ENCODE peak calls at places on chromosomes 13 and 19, in nine cellular contexts. One of them, this sample, is unnamed.

GRCh38 chr19:8393871-8394250 is 3.7 kb downstream of the RAB11B start:
- DNase-seq in activated T-cell treated with anti-CD3 and anti-CD28 coated beads, Interleukin-2, amount 50 U/mL, for 72 hours: no peak
- DNase-seq in SK-MEL-5: peak
- DNase-seq in T-cell: no peak
- DNase-seq in iPS-NIHi11: no peak
- DNase-seq in thoracic aorta: no peak
- DNase-seq in caudate nucleus: peak
- DNase-seq in A549: no peak
- DNase-seq in naive B cell: no peak
- DNase-seq in this sample: no peak

GRCh38 chr13:32060319-32060924 is 28.8 kb downstream of the FRY start:
- DNase-seq in activated T-cell treated with anti-CD3 and anti-CD28 coated beads, Interleukin-2, amount 50 U/mL, for 72 hours: no peak
- DNase-seq in SK-MEL-5: no peak
- DNase-seq in T-cell: no peak
- DNase-seq in iPS-NIHi11: no peak
- DNase-seq in thoracic aorta: no peak
- DNase-seq in caudate nucleus: no peak
- DNase-seq in A549: no peak
- DNase-seq in naive B cell: no peak
- DNase-seq in this sample: no peak

GRCh38 chr19:50416034-50416814 is 2.5 kb upstream of the SPIB start:
- DNase-seq in activated T-cell treated with anti-CD3 and anti-CD28 coated beads, Interleukin-2, amount 50 U/mL, for 72 hours: no peak
- DNase-seq in SK-MEL-5: no peak
- DNase-seq in T-cell: no peak
- DNase-seq in iPS-NIHi11: no peak
- DNase-seq in thoracic aorta: no peak
- DNase-seq in caudate nucleus: no peak
- DNase-seq in A549: no peak
- DNase-seq in naive B cell: peak
- DNase-seq in this sample: no peak

GRCh38 chr19:7917292-7918061 is 2.7 kb upstream of the SNAPC2 start:
- DNase-seq in activated T-cell treated with anti-CD3 and anti-CD28 coated beads, Interleukin-2, amount 50 U/mL, for 72 hours: peak
- DNase-seq in SK-MEL-5: no peak
- DNase-seq in T-cell: peak
- DNase-seq in iPS-NIHi11: peak
- DNase-seq in thoracic aorta: no peak
- DNase-seq in caudate nucleus: no peak
- DNase-seq in A549: peak
- DNase-seq in naive B cell: peak
- DNase-seq in this sample: peak

GRCh38 chr13:49791753-49792549 is 531 bp downstream of the KPNA3 start:
- DNase-seq in activated T-cell treated with anti-CD3 and anti-CD28 coated beads, Interleukin-2, amount 50 U/mL, for 72 hours: peak
- DNase-seq in SK-MEL-5: peak
- DNase-seq in T-cell: peak
- DNase-seq in iPS-NIHi11: peak
- DNase-seq in thoracic aorta: no peak
- DNase-seq in caudate nucleus: peak
- DNase-seq in A549: peak
- DNase-seq in naive B cell: no peak
- DNase-seq in this sample: peak

GRCh38 chr19:28454083-28454482 is 758.9 kb downstream of the UQCRFS1 start:
- DNase-seq in activated T-cell treated with anti-CD3 and anti-CD28 coated beads, Interleukin-2, amount 50 U/mL, for 72 hours: no peak
- DNase-seq in SK-MEL-5: no peak
- DNase-seq in T-cell: no peak
- DNase-seq in iPS-NIHi11: no peak
- DNase-seq in thoracic aorta: no peak
- DNase-seq in caudate nucleus: no peak
- DNase-seq in A549: no peak
- DNase-seq in naive B cell: no peak
- DNase-seq in this sample: no peak

GRCh38 chr13:100433475-100433874 is 155.1 kb downstream of the GGACT start:
- DNase-seq in activated T-cell treated with anti-CD3 and anti-CD28 coated beads, Interleukin-2, amount 50 U/mL, for 72 hours: no peak
- DNase-seq in SK-MEL-5: no peak
- DNase-seq in T-cell: no peak
- DNase-seq in iPS-NIHi11: no peak
- DNase-seq in thoracic aorta: no peak
- DNase-seq in caudate nucleus: no peak
- DNase-seq in A549: no peak
- DNase-seq in naive B cell: no peak
- DNase-seq in this sample: no peak

GRCh38 chr19:46391296-46392251 is 21.8 kb downstream of the CCDC8 start:
- DNase-seq in activated T-cell treated with anti-CD3 and anti-CD28 coated beads, Interleukin-2, amount 50 U/mL, for 72 hours: no peak
- DNase-seq in SK-MEL-5: no peak
- DNase-seq in T-cell: no peak
- DNase-seq in iPS-NIHi11: no peak
- DNase-seq in thoracic aorta: no peak
- DNase-seq in caudate nucleus: no peak
- DNase-seq in A549: no peak
- DNase-seq in naive B cell: no peak
- DNase-seq in this sample: no peak

GRCh38 chr19:18364826-18365528 is 21.0 kb upstream of the GDF15 start:
- DNase-seq in activated T-cell treated with anti-CD3 and anti-CD28 coated beads, Interleukin-2, amount 50 U/mL, for 72 hours: no peak
- DNase-seq in SK-MEL-5: peak
- DNase-seq in T-cell: no peak
- DNase-seq in iPS-NIHi11: peak
- DNase-seq in thoracic aorta: peak
- DNase-seq in caudate nucleus: no peak
- DNase-seq in A549: peak
- DNase-seq in naive B cell: no peak
- DNase-seq in this sample: no peak

GRCh38 chr19:54949412-54949811 is 2.1 kb upstream of the NLRP7 start:
- DNase-seq in activated T-cell treated with anti-CD3 and anti-CD28 coated beads, Interleukin-2, amount 50 U/mL, for 72 hours: no peak
- DNase-seq in SK-MEL-5: no peak
- DNase-seq in T-cell: no peak
- DNase-seq in iPS-NIHi11: no peak
- DNase-seq in thoracic aorta: no peak
- DNase-seq in caudate nucleus: no peak
- DNase-seq in A549: no peak
- DNase-seq in naive B cell: peak
- DNase-seq in this sample: peak

GRCh38 chr19:43519436-43520088 is 7.4 kb downstream of the ETHE1 start:
- DNase-seq in activated T-cell treated with anti-CD3 and anti-CD28 coated beads, Interleukin-2, amount 50 U/mL, for 72 hours: peak
- DNase-seq in SK-MEL-5: peak
- DNase-seq in T-cell: peak
- DNase-seq in iPS-NIHi11: peak
- DNase-seq in thoracic aorta: no peak
- DNase-seq in caudate nucleus: peak
- DNase-seq in A549: peak
- DNase-seq in naive B cell: peak
- DNase-seq in this sample: peak

GRCh38 chr13:87675851-87676250 is 4.7 kb downstream of the SLITRK5 start:
- DNase-seq in activated T-cell treated with anti-CD3 and anti-CD28 coated beads, Interleukin-2, amount 50 U/mL, for 72 hours: no peak
- DNase-seq in SK-MEL-5: no peak
- DNase-seq in T-cell: no peak
- DNase-seq in iPS-NIHi11: no peak
- DNase-seq in thoracic aorta: no peak
- DNase-seq in caudate nucleus: no peak
- DNase-seq in A549: no peak
- DNase-seq in naive B cell: no peak
- DNase-seq in this sample: no peak

GRCh38 chr13:100633461-100633860 is 41.1 kb downstream of the TMTC4 start:
- DNase-seq in activated T-cell treated with anti-CD3 and anti-CD28 coated beads, Interleukin-2, amount 50 U/mL, for 72 hours: no peak
- DNase-seq in SK-MEL-5: no peak
- DNase-seq in T-cell: no peak
- DNase-seq in iPS-NIHi11: no peak
- DNase-seq in thoracic aorta: no peak
- DNase-seq in caudate nucleus: no peak
- DNase-seq in A549: peak
- DNase-seq in naive B cell: no peak
- DNase-seq in this sample: no peak

GRCh38 chr19:18023596-18024212 is 15.7 kb downstream of the ARRDC2 start:
- DNase-seq in activated T-cell treated with anti-CD3 and anti-CD28 coated beads, Interleukin-2, amount 50 U/mL, for 72 hours: no peak
- DNase-seq in SK-MEL-5: peak
- DNase-seq in T-cell: peak
- DNase-seq in iPS-NIHi11: peak
- DNase-seq in thoracic aorta: no peak
- DNase-seq in caudate nucleus: peak
- DNase-seq in A549: no peak
- DNase-seq in naive B cell: peak
- DNase-seq in this sample: peak

GRCh38 chr19:29810504-29810871 is 1.3 kb upstream of the CCNE1 start:
- DNase-seq in activated T-cell treated with anti-CD3 and anti-CD28 coated beads, Interleukin-2, amount 50 U/mL, for 72 hours: no peak
- DNase-seq in SK-MEL-5: peak
- DNase-seq in T-cell: no peak
- DNase-seq in iPS-NIHi11: no peak
- DNase-seq in thoracic aorta: no peak
- DNase-seq in caudate nucleus: no peak
- DNase-seq in A549: peak
- DNase-seq in naive B cell: no peak
- DNase-seq in this sample: no peak

GRCh38 chr19:48915757-48916156 is 15.6 kb downstream of the NUCB1 start:
- DNase-seq in activated T-cell treated with anti-CD3 and anti-CD28 coated beads, Interleukin-2, amount 50 U/mL, for 72 hours: no peak
- DNase-seq in SK-MEL-5: no peak
- DNase-seq in T-cell: no peak
- DNase-seq in iPS-NIHi11: no peak
- DNase-seq in thoracic aorta: no peak
- DNase-seq in caudate nucleus: no peak
- DNase-seq in A549: no peak
- DNase-seq in naive B cell: no peak
- DNase-seq in this sample: no peak

GRCh38 chr13:59776924-59777690 is 386.6 kb downstream of the DIAPH3 start:
- DNase-seq in activated T-cell treated with anti-CD3 and anti-CD28 coated beads, Interleukin-2, amount 50 U/mL, for 72 hours: no peak
- DNase-seq in SK-MEL-5: no peak
- DNase-seq in T-cell: no peak
- DNase-seq in iPS-NIHi11: no peak
- DNase-seq in thoracic aorta: no peak
- DNase-seq in caudate nucleus: no peak
- DNase-seq in A549: no peak
- DNase-seq in naive B cell: no peak
- DNase-seq in this sample: no peak

GRCh38 chr19:1032264-1032867 is 6.0 kb downstream of the CNN2 start:
- DNase-seq in activated T-cell treated with anti-CD3 and anti-CD28 coated beads, Interleukin-2, amount 50 U/mL, for 72 hours: no peak
- DNase-seq in SK-MEL-5: no peak
- DNase-seq in T-cell: no peak
- DNase-seq in iPS-NIHi11: no peak
- DNase-seq in thoracic aorta: no peak
- DNase-seq in caudate nucleus: no peak
- DNase-seq in A549: no peak
- DNase-seq in naive B cell: no peak
- DNase-seq in this sample: no peak

GRCh38 chr19:44757735-44758505 is 9.4 kb downstream of the BCL3 start:
- DNase-seq in activated T-cell treated with anti-CD3 and anti-CD28 coated beads, Interleukin-2, amount 50 U/mL, for 72 hours: no peak
- DNase-seq in SK-MEL-5: no peak
- DNase-seq in T-cell: no peak
- DNase-seq in iPS-NIHi11: peak
- DNase-seq in thoracic aorta: no peak
- DNase-seq in caudate nucleus: no peak
- DNase-seq in A549: no peak
- DNase-seq in naive B cell: no peak
- DNase-seq in this sample: no peak

GRCh38 chr13:114090476-114090875 is 41.9 kb downstream of the RASA3 start:
- DNase-seq in activated T-cell treated with anti-CD3 and anti-CD28 coated beads, Interleukin-2, amount 50 U/mL, for 72 hours: no peak
- DNase-seq in SK-MEL-5: no peak
- DNase-seq in T-cell: no peak
- DNase-seq in iPS-NIHi11: no peak
- DNase-seq in thoracic aorta: no peak
- DNase-seq in caudate nucleus: no peak
- DNase-seq in A549: no peak
- DNase-seq in naive B cell: peak
- DNase-seq in this sample: no peak

GRCh38 chr13:37448072-37448471 is 150.5 kb downstream of the POSTN start:
- DNase-seq in activated T-cell treated with anti-CD3 and anti-CD28 coated beads, Interleukin-2, amount 50 U/mL, for 72 hours: no peak
- DNase-seq in SK-MEL-5: no peak
- DNase-seq in T-cell: no peak
- DNase-seq in iPS-NIHi11: no peak
- DNase-seq in thoracic aorta: no peak
- DNase-seq in caudate nucleus: no peak
- DNase-seq in A549: no peak
- DNase-seq in naive B cell: no peak
- DNase-seq in this sample: no peak

This sample was measured in GM13976.